ENCODE peak calls at places on chromosome 14, in five cellular contexts. R is H1, F is GM12878, T is K562, A is HepG2. V is an unnamed sample.

GRCh38 chr14:88895116-88895515 is 70.7 kb downstream of the TTC8 start:
- DNase-seq in T (no peak), R (no peak), A (no peak), F (no peak), V (peak; percentile 14)

GRCh38 chr14:79418649-79419415 is 792.5 kb downstream of the DIO2 start:
- DNase-seq in F (no peak), T (no peak), R (no peak), A (no peak), V (no peak)

GRCh38 chr14:50530794-50531193 is 1.6 kb downstream of the MAP4K5 start:
- DNase-seq in F (no peak), A (no peak), T (no peak), R (no peak), V (no peak)

GRCh38 chr14:57244103-57244502 is 24.6 kb downstream of the EXOC5 start:
- DNase-seq in R (no peak), F (no peak), T (no peak), A (no peak), V (no peak)

GRCh38 chr14:46499521-46499920 is 152.1 kb downstream of the RPL10L start:
- DNase-seq in R (no peak), T (no peak), A (no peak), F (no peak), V (no peak)

GRCh38 chr14:75875958-75876357 is 105.8 kb downstream of the TGFB3 start:
- DNase-seq in T (peak; percentile 14), R (no peak), F (peak; percentile 80), A (no peak), V (no peak)

GRCh38 chr14:92244805-92245204 is 78.2 kb upstream of the SLC24A4 start:
- DNase-seq in R (no peak), F (no peak), A (no peak), T (no peak), V (no peak)

GRCh38 chr14:91841065-91841464 is 26.3 kb downstream of the TC2N start:
- DNase-seq in R (no peak), T (no peak), A (no peak), F (no peak), V (no peak)

GRCh38 chr14:26935733-26936132 is 337.9 kb upstream of the NOVA1 start:
- DNase-seq in F (no peak), R (no peak), T (no peak), A (no peak), V (no peak)

GRCh38 chr14:30553311-30553989 is 5.5 kb upstream of the G2E3 start:
- DNase-seq in A (no peak), R (no peak), F (no peak), T (no peak), V (no peak)

GRCh38 chr14:21123429-21123828 is 22.6 kb downstream of the TMEM253 start:
- DNase-seq in F (no peak), R (no peak), A (peak; percentile 44), T (no peak), V (no peak)

GRCh38 chr14:28767851-28768548 is 1.4 kb downstream of the FOXG1 start:
- DNase-seq in R (no peak), F (no peak), T (peak; percentile 69), A (no peak), V (no peak)

GRCh38 chr14:74314576-74314975 is 11.8 kb upstream of the ABCD4 start:
- DNase-seq in A (no peak), R (no peak), F (no peak), T (no peak), V (no peak)

GRCh38 chr14:47044841-47045240 is 393.3 kb upstream of the RPL10L start:
- DNase-seq in A (no peak), T (no peak), R (peak; percentile 39), F (no peak), V (no peak)

GRCh38 chr14:99682809-99683618 is 1.1 kb upstream of the CYP46A1 start:
- DNase-seq in F (no peak), A (peak; percentile 49), T (peak; percentile 83), R (no peak), V (peak; percentile 77)

GRCh38 chr14:99683619-99684355 is at the start of gene CYP46A1:
- DNase-seq in R (peak; percentile 99), T (peak; percentile 98), A (peak; percentile 94), F (peak; percentile 89), V (peak; percentile 99)

GRCh38 chr14:99686557-99687283 is 2.6 kb downstream of the CYP46A1 start:
- DNase-seq in F (no peak), R (no peak), T (no peak), A (no peak), V (no peak)

GRCh38 chr14:99685061-99685995 is 1.2 kb downstream of the CYP46A1 start:
- DNase-seq in F (no peak), A (no peak), T (no peak), R (no peak), V (no peak)

DNA sequence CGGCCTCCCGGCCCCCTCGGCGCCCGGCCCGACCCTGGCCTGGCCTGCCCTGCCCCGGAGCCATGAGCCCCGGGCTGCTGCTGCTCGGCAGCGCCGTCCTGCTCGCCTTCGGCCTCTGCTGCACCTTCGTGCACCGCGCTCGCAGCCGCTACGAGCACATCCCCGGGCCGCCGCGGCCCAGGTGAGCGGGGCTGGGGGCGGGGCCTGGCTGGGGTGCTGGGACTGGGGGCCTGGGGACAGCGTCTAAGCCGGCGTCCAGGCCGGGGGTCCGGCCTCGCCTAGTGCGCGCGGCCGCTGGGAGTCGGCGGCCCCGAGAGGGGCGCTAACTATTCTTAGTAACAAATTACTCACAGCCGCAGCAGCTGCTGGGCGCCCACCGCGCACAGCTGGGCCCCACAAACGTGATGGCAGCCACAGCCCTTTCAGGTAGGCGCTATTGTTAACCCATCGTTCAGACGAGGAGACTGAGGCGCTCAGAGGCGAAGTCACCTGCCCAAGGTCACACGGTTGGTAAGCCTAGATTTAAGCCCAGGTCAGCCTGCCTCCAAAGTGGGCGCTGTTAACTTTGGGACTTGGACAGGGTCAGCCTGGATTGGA is 356 bp downstream of the CYP46A1 start:
- DNase-seq in R (no peak), F (no peak), A (no peak), T (no peak), V (no peak)
- TF ChIP-seq CHD2 in R (no peak), F (no peak), A (no peak), T (no peak), V (no peak)

GRCh38 chr14:61186341-61186740 is 94.8 kb downstream of the TMEM30B start:
- DNase-seq in R (no peak), A (no peak), F (no peak), T (no peak), V (no peak)
- TF ChIP-seq HDAC2 in R (no peak), A (no peak), F (no peak), T (no peak), V (no peak)

GRCh38 chr14:90140956-90141316 is 79.1 kb downstream of the KCNK13 start:
- DNase-seq in R (no peak), T (no peak), F (no peak), A (no peak), V (peak; percentile 62)
- TF ChIP-seq CHD2 in R (no peak), T (no peak), F (no peak), A (no peak), V (no peak)

GRCh38 chr14:45359766-45360165 is 106.8 kb upstream of the MIS18BP1 start:
- DNase-seq in R (no peak), F (no peak), T (no peak), A (no peak), V (no peak)
- TF ChIP-seq HDAC2 in R (no peak), F (no peak), T (no peak), A (no peak), V (no peak)

GRCh38 chr14:59355101-59355500 is 110.1 kb downstream of the GPR135 start:
- DNase-seq in R (no peak), F (no peak), T (no peak), A (no peak), V (no peak)
- TF ChIP-seq CHD2 in R (no peak), F (no peak), T (no peak), A (no peak), V (no peak)

DNA sequence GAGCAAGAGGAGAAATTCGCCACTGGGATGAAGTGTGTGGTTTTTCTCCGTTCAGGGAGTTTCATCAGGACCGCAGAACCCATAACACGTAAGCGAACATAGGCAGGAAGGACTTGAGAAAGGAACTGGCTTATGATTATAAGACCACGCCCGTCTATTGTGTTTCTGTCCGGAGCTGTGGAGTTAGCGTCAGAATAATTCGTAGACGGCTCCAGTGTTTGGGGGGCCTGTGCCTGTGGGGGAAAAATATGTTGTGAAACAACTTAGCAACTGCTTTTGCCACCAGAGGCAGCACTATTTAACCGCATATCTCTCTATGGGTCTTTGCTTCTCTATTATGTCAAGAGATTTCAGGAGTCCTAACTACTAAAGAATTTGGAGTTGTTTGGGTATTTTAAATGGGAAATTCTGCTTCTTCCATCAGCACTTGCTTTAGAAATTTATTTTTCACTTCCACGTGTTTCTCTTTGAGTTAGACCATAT is 506 bp upstream of the CLEC14A start:
- DNase-seq in F (no peak), R (no peak), A (no peak), T (no peak), V (no peak)
- TF ChIP-seq HDAC2 in F (no peak), R (no peak), A (no peak), T (no peak), V (no peak)

DNA sequence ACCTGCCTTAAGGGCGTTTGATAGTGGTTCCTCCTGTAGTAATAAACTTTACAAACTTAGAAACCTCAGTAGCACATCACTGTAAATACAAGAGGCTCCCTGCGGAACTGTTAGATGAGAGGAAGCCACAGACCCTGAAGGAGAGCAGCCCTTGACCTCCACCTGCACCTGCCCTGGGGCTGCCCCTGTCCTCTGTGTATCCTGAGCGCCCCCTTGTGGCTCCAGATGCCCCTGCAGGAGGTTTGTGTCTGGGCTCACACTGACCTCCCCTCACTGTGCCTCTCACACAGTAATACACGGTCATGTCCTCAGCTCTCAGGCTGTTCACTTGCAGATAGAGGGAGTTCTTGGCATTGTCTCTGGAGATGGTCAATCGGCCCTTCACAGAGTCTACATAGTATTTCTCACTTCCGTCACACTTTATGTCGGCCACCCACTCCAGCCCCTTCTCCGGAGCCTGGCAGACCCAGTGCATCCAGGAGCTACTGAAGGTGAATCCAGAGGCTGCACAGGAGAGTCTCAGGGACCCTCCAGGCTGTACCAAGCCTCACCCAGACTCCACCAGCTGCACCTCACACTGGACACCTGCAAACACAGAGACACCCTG is 1059.8 kb downstream of the TMEM121 start:
- DNase-seq in A (peak; percentile 37), R (no peak), F (no peak), T (peak; percentile 55), V (peak; percentile 13)
- TF ChIP-seq CHD2 in A (no peak), R (no peak), F (no peak), T (no peak), V (no peak)

V was measured in A549.